ENCODE peak calls at places on chromosome 10, in four cellular contexts. A is K562, U is GM12878, H is HepG2. S is an unnamed sample.

GRCh38 chr10:112092529-112092928 is 91.0 kb downstream of the GPAM start:
- DNase-seq in H (no peak), A (no peak), U (no peak), S (no peak)

GRCh38 chr10:22997102-22997501 is 69.2 kb downstream of the ARMC3 start:
- DNase-seq in U (no peak), A (peak; percentile 17), H (no peak), S (no peak)

GRCh38 chr10:114808982-114809381 is 12.6 kb upstream of the FHIP2A start:
- DNase-seq in H (no peak), U (no peak), A (no peak), S (no peak)

GRCh38 chr10:8279598-8279997 is 225.1 kb downstream of the GATA3 start:
- DNase-seq in A (no peak), U (no peak), H (peak; percentile 5), S (peak; percentile 41)

GRCh38 chr10:5559642-5560141 is 34.9 kb downstream of the CALML3 start:
- DNase-seq in A (no peak), U (no peak), H (no peak), S (no peak)

GRCh38 chr10:97224483-97225435 is 39.0 kb upstream of the SLIT1 start:
- DNase-seq in A (no peak), H (no peak), U (no peak), S (no peak)

GRCh38 chr10:12484945-12485805 is 135.8 kb downstream of the CAMK1D start:
- DNase-seq in A (no peak), U (peak; percentile 76), H (peak; percentile 13), S (no peak)

GRCh38 chr10:6491841-6492609 is 88.1 kb downstream of the PRKCQ start:
- DNase-seq in H (no peak), U (no peak), A (no peak), S (no peak)

DNA sequence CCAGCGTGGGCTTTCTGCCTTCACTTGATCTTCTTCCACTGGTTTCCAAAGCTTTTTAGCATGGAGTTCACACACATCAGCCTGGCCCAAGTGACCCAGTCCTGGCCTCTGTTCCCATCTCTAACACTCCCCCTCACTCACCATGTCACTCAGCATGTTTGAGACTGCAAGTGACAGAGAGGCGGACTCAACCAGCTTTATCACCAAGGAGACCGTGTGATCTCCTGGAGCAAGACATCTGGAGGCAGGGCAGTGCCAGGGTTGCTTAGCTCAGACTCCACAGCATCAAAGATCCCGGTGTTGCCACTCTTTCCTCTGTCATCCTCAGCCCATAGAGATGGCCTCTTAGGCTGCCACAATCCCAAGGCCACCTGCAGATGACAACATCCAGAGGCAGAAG is 39.4 kb downstream of the FAM241B start:
- DNase-seq in U (no peak), A (no peak), H (no peak), S (no peak)
- TF ChIP-seq EP300 in U (no peak), A (no peak), H (no peak), S (no peak)

DNA sequence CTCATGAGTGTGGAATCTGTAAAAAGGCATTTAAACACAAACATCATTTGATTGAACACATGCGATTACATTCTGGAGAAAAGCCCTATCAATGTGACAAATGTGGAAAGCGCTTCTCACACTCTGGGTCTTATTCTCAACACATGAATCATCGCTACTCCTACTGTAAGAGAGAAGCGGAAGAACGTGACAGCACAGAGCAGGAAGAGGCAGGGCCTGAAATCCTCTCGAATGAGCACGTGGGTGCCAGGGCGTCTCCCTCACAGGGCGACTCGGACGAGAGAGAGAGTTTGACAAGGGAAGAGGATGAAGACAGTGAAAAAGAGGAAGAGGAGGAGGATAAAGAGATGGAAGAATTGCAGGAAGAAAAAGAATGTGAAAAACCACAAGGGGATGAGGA is 207.7 kb downstream of the ZEB1 start:
- DNase-seq in A (no peak), H (no peak), U (no peak), S (no peak)
- TF ChIP-seq BHLHE40 in A (no peak), H (no peak), U (no peak), S (no peak)

GRCh38 chr10:20963056-20963455 is 65.9 kb upstream of the NEBL start:
- DNase-seq in H (no peak), U (no peak), A (no peak), S (no peak)
- TF ChIP-seq EP300 in H (no peak), U (no peak), A (no peak), S (no peak)

DNA sequence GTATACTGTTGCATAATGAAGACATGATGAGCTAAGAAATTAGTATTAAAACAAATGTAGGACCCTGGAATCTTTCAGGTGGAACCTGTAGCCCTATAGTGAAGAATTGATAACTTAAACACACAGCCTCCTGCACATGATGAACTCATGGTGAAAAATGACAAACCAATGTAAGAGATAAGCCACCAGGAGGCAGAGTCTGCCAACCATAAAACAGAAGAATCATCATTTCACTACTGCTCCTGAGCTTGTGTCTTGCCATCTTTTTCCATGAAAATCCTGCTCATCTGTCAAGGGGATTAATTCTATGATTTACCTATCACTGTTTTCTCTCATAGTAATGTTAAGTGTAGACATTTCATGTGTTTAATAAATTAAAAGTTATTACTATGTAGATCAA is 363.9 kb downstream of the MALRD1 start:
- DNase-seq in A (no peak), H (peak; percentile 16), U (no peak), S (no peak)
- TF ChIP-seq BHLHE40 in A (no peak), H (no peak), U (no peak), S (no peak)

DNA sequence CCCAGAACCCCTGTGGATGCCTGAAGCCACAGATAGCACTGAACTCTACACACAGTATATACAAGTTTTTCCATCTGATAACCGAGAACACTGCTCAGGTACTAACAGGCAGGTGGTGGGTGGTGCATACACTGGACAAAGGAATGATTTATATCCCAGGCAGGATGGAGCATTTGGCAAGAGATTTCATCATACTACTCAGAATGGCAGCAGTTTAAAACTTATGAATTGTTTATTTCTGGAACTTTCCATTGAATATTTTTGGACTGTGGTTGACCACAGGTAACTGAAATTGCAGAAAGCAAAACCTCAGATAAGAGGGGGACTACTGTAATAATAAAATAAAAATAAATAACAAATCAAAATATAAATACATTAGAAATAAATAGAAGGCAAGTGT is 10.9 kb upstream of the KCNMA1 start:
- DNase-seq in A (no peak), H (no peak), U (no peak), S (no peak)
- TF ChIP-seq EP300 in A (no peak), H (no peak), U (peak; percentile 48), S (no peak)

GRCh38 chr10:110864662-110865140 is 7.0 kb upstream of the PDCD4 start:
- DNase-seq in A (no peak), U (peak; percentile 97), H (no peak), S (no peak)
- TF ChIP-seq BHLHE40 in A (no peak), U (no peak), H (no peak), S (no peak)

GRCh38 chr10:59561397-59562121 is 148.1 kb downstream of the SLC16A9 start:
- DNase-seq in H (no peak), A (no peak), U (no peak), S (no peak)
- TF ChIP-seq EP300 in H (no peak), A (no peak), U (no peak), S (no peak)